ENCODE peak calls at places on chromosomes 12 and 14, in seven cellular contexts. B, T, F, P, C, V and U are unnamed samples.
A peak's percentile ranks its signal among the peaks of the same experiment; 100 is the strongest.

GRCh38 chr14:32507029-32507984 is 178.2 kb downstream of the AKAP6 start:
- DNase-seq in V (peak; percentile 88), C (no peak), T (no peak), B (no peak), P (no peak), F (no peak), U (peak; percentile 85)

GRCh38 chr14:90484291-90484690 is 87.5 kb downstream of the CALM1 start:
- DNase-seq in F (no peak), V (no peak), P (no peak), B (no peak), T (no peak), C (no peak), U (no peak)

GRCh38 chr12:128959931-128960330 is 106.7 kb downstream of the GLT1D1 start:
- DNase-seq in F (no peak), C (no peak), B (no peak), T (no peak), P (no peak), V (no peak), U (no peak)

GRCh38 chr12:4392223-4392742 is 12.8 kb upstream of the FGF23 start:
- DNase-seq in F (no peak), V (no peak), C (no peak), P (no peak), T (no peak), B (no peak), U (no peak)

GRCh38 chr12:122749569-122750332 is 2.9 kb upstream of the DENR start:
- DNase-seq in F (no peak), B (no peak), V (no peak), T (no peak), P (no peak), C (no peak), U (no peak)

GRCh38 chr12:86774841-86775386 is 518.7 kb upstream of the MGAT4C start:
- DNase-seq in P (no peak), T (no peak), C (no peak), B (no peak), F (no peak), V (peak; percentile 35), U (no peak)

GRCh38 chr14:76754586-76754985 is 6.7 kb upstream of the VASH1 start:
- DNase-seq in B (no peak), V (no peak), T (no peak), F (no peak), C (no peak), P (no peak), U (no peak)

GRCh38 chr14:93734086-93734822 is 54.0 kb downstream of the PRIMA1 start:
- DNase-seq in F (no peak), T (no peak), P (no peak), B (no peak), C (peak; percentile 10), V (no peak), U (no peak)

GRCh38 chr14:56741325-56741724 is 69.0 kb downstream of the OTX2 start:
- DNase-seq in V (no peak), B (no peak), F (no peak), P (no peak), T (no peak), C (no peak), U (no peak)

GRCh38 chr12:54300732-54301427 is at the start of gene NFE2:
- DNase-seq in B (no peak), T (no peak), P (peak; percentile 54), F (no peak), V (peak; percentile 83), C (peak; percentile 68), U (peak; percentile 41)

GRCh38 chr14:50233335-50234250 is 2.2 kb upstream of the SOS2 start:
- DNase-seq in B (peak; percentile 77), T (no peak), V (no peak), C (no peak), P (no peak), F (no peak), U (no peak)

GRCh38 chr14:30129795-30130194 is 202.1 kb upstream of the PRKD1 start:
- DNase-seq in C (no peak), P (no peak), F (no peak), V (peak; percentile 30), B (no peak), T (no peak), U (no peak)

GRCh38 chr12:16920451-16920850 is 314.5 kb upstream of the LMO3 start:
- DNase-seq in C (no peak), F (no peak), P (no peak), V (no peak), T (no peak), B (no peak), U (no peak)

GRCh38 chr12:66290716-66291200 is 11.5 kb upstream of the HELB start:
- DNase-seq in B (no peak), T (no peak), P (no peak), F (no peak), C (no peak), V (no peak), U (no peak)

GRCh38 chr12:54593135-54593534 is 4.7 kb upstream of the PPP1R1A start:
- DNase-seq in B (no peak), C (no peak), F (no peak), V (no peak), T (no peak), P (no peak), U (no peak)

GRCh38 chr14:104195854-104196253 is 57.5 kb downstream of the KIF26A start:
- DNase-seq in V (no peak), P (no peak), C (no peak), B (no peak), T (no peak), F (no peak), U (no peak)

GRCh38 chr14:100827751-100828447 is 2.0 kb downstream of the MEG3 start:
- DNase-seq in F (no peak), B (no peak), T (no peak), V (peak; percentile 89), C (no peak), P (no peak), U (peak; percentile 64)

GRCh38 chr14:96804821-96805374 is 7.7 kb downstream of the VRK1 start:
- DNase-seq in T (no peak), V (no peak), B (no peak), F (no peak), C (no peak), P (no peak), U (no peak)

GRCh38 chr12:78977463-78977862 is 112.9 kb downstream of the SYT1 start:
- DNase-seq in C (no peak), P (no peak), V (peak; percentile 12), T (no peak), B (no peak), F (no peak), U (no peak)

GRCh38 chr14:71362920-71363584 is 455.8 kb downstream of the PCNX1 start:
- DNase-seq in P (peak; percentile 64), F (no peak), B (no peak), T (no peak), V (peak; percentile 71), C (no peak), U (no peak)

GRCh38 chr12:96456265-96456974 is 33.0 kb upstream of the CFAP54 start:
- DNase-seq in C (no peak), P (peak; percentile 72), T (no peak), V (no peak), F (no peak), B (no peak), U (no peak)

GRCh38 chr12:10165421-10165820 is 6.5 kb downstream of the OLR1 start:
- DNase-seq in B (no peak), V (peak; percentile 20), F (no peak), T (no peak), P (no peak), C (no peak), U (no peak)

GRCh38 chr12:95591731-95592130 is 40.5 kb upstream of the USP44 start:
- DNase-seq in F (no peak), P (no peak), B (no peak), C (no peak), T (no peak), V (peak; percentile 65), U (peak; percentile 33)

GRCh38 chr14:104393898-104394605 is 185.5 kb upstream of the C14orf180 start:
- DNase-seq in P (peak; percentile 62), F (peak; percentile 28), V (no peak), C (no peak), B (no peak), T (peak; percentile 73), U (no peak)

GRCh38 chr14:64823305-64823985 is 56.3 kb downstream of the SPTB start:
- DNase-seq in P (peak; percentile 67), V (peak; percentile 61), F (peak; percentile 69), C (peak; percentile 100), B (no peak), T (peak; percentile 47), U (peak; percentile 58)

GRCh38 chr12:70091021-70091521 is 152.2 kb upstream of the CNOT2 start:
- DNase-seq in C (no peak), V (no peak), T (no peak), P (no peak), F (no peak), B (no peak), U (no peak)

GRCh38 chr14:94904636-94905035 is 134.7 kb upstream of the GSC start:
- DNase-seq in F (no peak), C (peak; percentile 22), V (peak; percentile 67), B (no peak), P (no peak), T (no peak), U (peak; percentile 29)

GRCh38 chr12:111126331-111126730 is 206.0 kb upstream of the MYL2 start:
- DNase-seq in B (no peak), V (no peak), P (no peak), C (no peak), T (no peak), F (peak; percentile 14), U (no peak)

GRCh38 chr12:11863478-11863906 is 207.2 kb upstream of the BCL2L14 start:
- DNase-seq in V (peak; percentile 58), T (no peak), B (no peak), P (no peak), F (peak; percentile 43), C (no peak), U (no peak)

GRCh38 chr12:26027401-26027800 is 68.9 kb downstream of the RASSF8 start:
- DNase-seq in V (no peak), T (no peak), B (no peak), P (no peak), F (peak; percentile 40), C (no peak), U (no peak)

GRCh38 chr14:96261053-96261452 is 5.0 kb downstream of the BDKRB1 start:
- DNase-seq in F (no peak), V (no peak), P (no peak), C (no peak), B (peak; percentile 4), T (no peak), U (no peak)

GRCh38 chr12:76738824-76739579 is 24.9 kb upstream of the ZDHHC17 start:
- DNase-seq in F (no peak), V (no peak), B (no peak), C (no peak), P (no peak), T (no peak), U (no peak)

GRCh38 chr14:100789460-100790417 is 36.2 kb upstream of the MEG3 start:
- DNase-seq in V (peak; percentile 34), B (no peak), T (no peak), C (no peak), F (no peak), P (no peak), U (no peak)

GRCh38 chr12:108235231-108235959 is 103.7 kb downstream of the CMKLR1 start:
- DNase-seq in B (no peak), C (no peak), P (no peak), T (no peak), F (no peak), V (no peak), U (no peak)

GRCh38 chr14:103118019-103118662 is 5.1 kb upstream of the TNFAIP2 start:
- DNase-seq in T (no peak), F (peak; percentile 67), C (no peak), P (no peak), B (no peak), V (no peak), U (no peak)

GRCh38 chr12:116142936-116143882 is 134.3 kb downstream of the MED13L start:
- DNase-seq in V (peak; percentile 93), P (no peak), F (no peak), T (no peak), B (no peak), C (peak; percentile 67), U (no peak)

GRCh38 chr12:19196959-19197630 is 67.6 kb downstream of the PLEKHA5 start:
- DNase-seq in B (peak; percentile 38), T (no peak), F (no peak), V (peak; percentile 25), C (no peak), P (no peak), U (no peak)

GRCh38 chr12:52444647-52445595 is 7.0 kb downstream of the KRT6B start:
- DNase-seq in B (no peak), F (no peak), P (no peak), T (no peak), V (peak; percentile 66), C (no peak), U (no peak)